ENCODE peak calls at places on chromosomes 7 and 10, in six cellular contexts. L is Right ventricle myocardium superior; I is stimulated activated CD8-positive, alpha-beta memory T cell treated with anti-CD3 and anti-CD28 coated beads, Interleukin-4, amount 100 ng/mL, for 1 hour; Z is NCI-H1092; F is activated CD4-positive, alpha-beta T cell treated with anti-CD3 and anti-CD28 coated beads, Interleukin-2, amount 50 U/mL, for 1 hour; P is ELF-1. K is an unnamed sample.

GRCh38 chr7:133623716-133624115 is 370.8 kb downstream of the EXOC4 start:
- DNase-seq in L (no peak), I (no peak), Z (no peak), F (no peak), P (no peak), K (no peak)

GRCh38 chr10:131839351-131839750 is 61.5 kb upstream of the PPP2R2D start:
- DNase-seq in L (no peak), I (no peak), Z (no peak), F (no peak), P (no peak), K (peak; percentile 42)

GRCh38 chr10:12394236-12395033 is 45.1 kb downstream of the CAMK1D start:
- DNase-seq in L (no peak), I (no peak), Z (no peak), F (no peak), P (no peak), K (no peak)

GRCh38 chr7:3244241-3244814 is 56.7 kb upstream of the SDK1 start:
- DNase-seq in L (no peak), I (no peak), Z (no peak), F (no peak), P (peak; percentile 62), K (no peak)

GRCh38 chr7:44348300-44348699 is 22.9 kb upstream of the CAMK2B start:
- DNase-seq in L (no peak), I (no peak), Z (no peak), F (no peak), P (peak; percentile 67), K (no peak)

GRCh38 chr7:87001214-87001613 is 58.2 kb downstream of the ELAPOR2 start:
- DNase-seq in L (no peak), I (no peak), Z (no peak), F (no peak), P (no peak), K (no peak)

GRCh38 chr10:103188853-103189252 is 4.2 kb downstream of the NT5C2 start:
- DNase-seq in L (no peak), I (no peak), Z (no peak), F (no peak), P (no peak), K (no peak)

GRCh38 chr7:13912740-13913320 is 76.6 kb downstream of the ETV1 start:
- DNase-seq in L (no peak), I (no peak), Z (no peak), F (no peak), P (no peak), K (no peak)

GRCh38 chr10:12769326-12770044 is 232.0 kb downstream of the CCDC3 start:
- DNase-seq in L (no peak), I (no peak), Z (no peak), F (no peak), P (no peak), K (no peak)

GRCh38 chr7:98617051-98617959 is at the start of gene NPTX2:
- DNase-seq in L (peak; percentile 72), I (no peak), Z (peak; percentile 85), F (no peak), P (peak; percentile 63), K (no peak)

GRCh38 chr7:41699532-41699931 is 3.4 kb downstream of the INHBA start:
- DNase-seq in L (peak; percentile 41), I (no peak), Z (no peak), F (no peak), P (peak; percentile 42), K (no peak)

GRCh38 chr7:44581426-44581906 is 565 bp downstream of the TMED4 start:
- DNase-seq in L (no peak), I (no peak), Z (no peak), F (peak; percentile 40), P (no peak), K (peak; percentile 81)

GRCh38 chr7:33892945-33893344 is 12.4 kb upstream of the BMPER start:
- DNase-seq in L (peak; percentile 58), I (no peak), Z (no peak), F (no peak), P (no peak), K (no peak)

GRCh38 chr10:18456984-18457383 is 194.4 kb downstream of the NSUN6 start:
- DNase-seq in L (no peak), I (no peak), Z (no peak), F (no peak), P (no peak), K (no peak)

GRCh38 chr7:98280791-98281756 is at the start of gene BRI3:
- DNase-seq in L (peak; percentile 95), I (peak; percentile 90), Z (peak; percentile 88), F (peak; percentile 92), P (peak; percentile 81), K (peak; percentile 95)

GRCh38 chr7:45897042-45897690 is 8.9 kb downstream of the IGFBP1 start:
- DNase-seq in L (no peak), I (no peak), Z (no peak), F (no peak), P (no peak), K (no peak)

GRCh38 chr10:44280615-44281014 is 104.3 kb downstream of the CXCL12 start:
- DNase-seq in L (peak; percentile 44), I (no peak), Z (no peak), F (no peak), P (no peak), K (no peak)

GRCh38 chr10:95988702-95989101 is 54.7 kb upstream of the CCNJ start:
- DNase-seq in L (no peak), I (no peak), Z (no peak), F (no peak), P (no peak), K (no peak)

GRCh38 chr10:90167174-90168064 is 466.0 kb downstream of the KIF20B start:
- DNase-seq in L (no peak), I (no peak), Z (no peak), F (no peak), P (no peak), K (no peak)

GRCh38 chr10:43667317-43667731 is 18.6 kb upstream of the ZNF32 start:
- DNase-seq in L (no peak), I (no peak), Z (no peak), F (no peak), P (peak; percentile 71), K (no peak)

GRCh38 chr10:26946103-26946907 is 85.5 kb upstream of the ABI1 start:
- DNase-seq in L (no peak), I (no peak), Z (no peak), F (no peak), P (peak; percentile 41), K (no peak)

GRCh38 chr7:83410989-83411591 is 237.8 kb downstream of the SEMA3E start:
- DNase-seq in L (no peak), I (no peak), Z (peak; percentile 61), F (no peak), P (no peak), K (no peak)

GRCh38 chr7:79653136-79653631 is 199.7 kb upstream of the MAGI2 start:
- DNase-seq in L (no peak), I (no peak), Z (no peak), F (no peak), P (no peak), K (no peak)

GRCh38 chr7:22875475-22875874 is 52.8 kb upstream of the TOMM7 start:
- DNase-seq in L (no peak), I (no peak), Z (no peak), F (no peak), P (no peak), K (no peak)

GRCh38 chr7:1937252-1937605 is 267.2 kb downstream of the ELFN1 start:
- DNase-seq in L (peak; percentile 32), I (no peak), Z (no peak), F (no peak), P (no peak), K (no peak)

GRCh38 chr10:3142146-3142875 is 30.3 kb downstream of the PITRM1 start:
- DNase-seq in L (no peak), I (no peak), Z (no peak), F (no peak), P (no peak), K (peak; percentile 58)

GRCh38 chr7:148623586-148624282 is 33.2 kb downstream of the C7orf33 start:
- DNase-seq in L (no peak), I (no peak), Z (no peak), F (no peak), P (no peak), K (no peak)

GRCh38 chr7:66140924-66141323 is 26.3 kb downstream of the CRCP start:
- DNase-seq in L (peak; percentile 79), I (no peak), Z (peak; percentile 3), F (no peak), P (peak; percentile 32), K (no peak)

GRCh38 chr10:124221356-124222297 is 128.2 kb upstream of the CHST15 start:
- DNase-seq in L (no peak), I (no peak), Z (no peak), F (no peak), P (no peak), K (no peak)

GRCh38 chr7:92244803-92245486 is 769 bp downstream of the KRIT1 start:
- DNase-seq in L (no peak), I (no peak), Z (no peak), F (no peak), P (no peak), K (no peak)

GRCh38 chr7:130365093-130365492 is 15.2 kb upstream of the CPA1 start:
- DNase-seq in L (no peak), I (no peak), Z (no peak), F (no peak), P (no peak), K (no peak)

GRCh38 chr10:126216221-126216701 is 172.0 kb downstream of the ADAM12 start:
- DNase-seq in L (no peak), I (no peak), Z (no peak), F (no peak), P (peak; percentile 70), K (no peak)

GRCh38 chr10:130409346-130409745 is 273.2 kb downstream of the GLRX3 start:
- DNase-seq in L (no peak), I (no peak), Z (no peak), F (no peak), P (no peak), K (no peak)